ENCODE peak calls at places on chromosomes 7 and 10, in five cellular contexts. One of them, this sample, is unnamed.

GRCh38 chr10:98892523-98892922 is 343.1 kb downstream of the HPSE2 start:
- DNase-seq in fibroblast of pulmonary artery: no peak
- DNase-seq in thoracic aorta: no peak
- DNase-seq in AG10803: no peak
- DNase-seq in AG09309: no peak
- DNase-seq in this sample: no peak

GRCh38 chr7:45919947-45920542 is 1.0 kb downstream of the IGFBP3 start:
- DNase-seq in AG10803: no peak
- DNase-seq in thoracic aorta: no peak
- DNase-seq in AG09309: no peak
- DNase-seq in fibroblast of pulmonary artery: no peak
- DNase-seq in this sample: no peak

GRCh38 chr7:28005848-28006233 is 174.8 kb downstream of the JAZF1 start:
- DNase-seq in AG09309: no peak
- DNase-seq in AG10803: no peak
- DNase-seq in thoracic aorta: no peak
- DNase-seq in fibroblast of pulmonary artery: no peak
- DNase-seq in this sample: no peak

GRCh38 chr10:48478980-48479811 is 125.7 kb downstream of the ARHGAP22 start:
- DNase-seq in fibroblast of pulmonary artery: no peak
- DNase-seq in AG10803: no peak
- DNase-seq in thoracic aorta: no peak
- DNase-seq in AG09309: no peak
- DNase-seq in this sample: no peak

GRCh38 chr7:80379034-80379433 is 132.8 kb downstream of the GNAT3 start:
- DNase-seq in fibroblast of pulmonary artery: peak
- DNase-seq in AG10803: peak
- DNase-seq in thoracic aorta: no peak
- DNase-seq in AG09309: peak
- DNase-seq in this sample: no peak

GRCh38 chr7:77827999-77828398 is 29.4 kb downstream of the PHTF2 start:
- DNase-seq in AG10803: no peak
- DNase-seq in fibroblast of pulmonary artery: no peak
- DNase-seq in thoracic aorta: no peak
- DNase-seq in AG09309: no peak
- DNase-seq in this sample: no peak

GRCh38 chr7:2247141-2247985 is 5.3 kb downstream of the NUDT1 start:
- DNase-seq in fibroblast of pulmonary artery: no peak
- DNase-seq in AG10803: no peak
- DNase-seq in thoracic aorta: no peak
- DNase-seq in AG09309: no peak
- DNase-seq in this sample: no peak

GRCh38 chr10:23994459-23995046 is 214.4 kb upstream of the KIAA1217 start:
- DNase-seq in AG10803: peak
- DNase-seq in AG09309: peak
- DNase-seq in fibroblast of pulmonary artery: peak
- DNase-seq in thoracic aorta: peak
- DNase-seq in this sample: peak

GRCh38 chr7:133331861-133332260 is 79.0 kb downstream of the EXOC4 start:
- DNase-seq in AG10803: peak
- DNase-seq in fibroblast of pulmonary artery: peak
- DNase-seq in AG09309: no peak
- DNase-seq in thoracic aorta: no peak
- DNase-seq in this sample: no peak

GRCh38 chr7:72152171-72153131 is 259.7 kb downstream of the CALN1 start:
- DNase-seq in fibroblast of pulmonary artery: no peak
- DNase-seq in AG09309: no peak
- DNase-seq in thoracic aorta: no peak
- DNase-seq in AG10803: no peak
- DNase-seq in this sample: no peak

GRCh38 chr10:92241158-92241500 is 49.7 kb downstream of the CPEB3 start:
- DNase-seq in fibroblast of pulmonary artery: no peak
- DNase-seq in AG09309: no peak
- DNase-seq in thoracic aorta: no peak
- DNase-seq in AG10803: peak
- DNase-seq in this sample: no peak

GRCh38 chr7:158133515-158134271 is 453.9 kb downstream of the PTPRN2 start:
- DNase-seq in thoracic aorta: no peak
- DNase-seq in fibroblast of pulmonary artery: no peak
- DNase-seq in AG10803: no peak
- DNase-seq in AG09309: no peak
- DNase-seq in this sample: no peak

GRCh38 chr7:29480456-29480855 is 83.2 kb upstream of the PRR15 start:
- DNase-seq in thoracic aorta: no peak
- DNase-seq in AG10803: no peak
- DNase-seq in fibroblast of pulmonary artery: no peak
- DNase-seq in AG09309: no peak
- DNase-seq in this sample: no peak

GRCh38 chr10:12984165-12984747 is 17.3 kb downstream of the CCDC3 start:
- DNase-seq in AG09309: no peak
- DNase-seq in fibroblast of pulmonary artery: peak
- DNase-seq in AG10803: no peak
- DNase-seq in thoracic aorta: no peak
- DNase-seq in this sample: no peak

GRCh38 chr7:8261711-8262695 is at the start of gene ICA1:
- DNase-seq in AG10803: peak
- DNase-seq in AG09309: no peak
- DNase-seq in thoracic aorta: no peak
- DNase-seq in fibroblast of pulmonary artery: peak
- DNase-seq in this sample: no peak

GRCh38 chr7:110922906-110923305 is 168.0 kb upstream of the LRRN3 start:
- DNase-seq in thoracic aorta: no peak
- DNase-seq in fibroblast of pulmonary artery: peak
- DNase-seq in AG09309: no peak
- DNase-seq in AG10803: peak
- DNase-seq in this sample: peak

GRCh38 chr7:77747718-77748117 is 50.5 kb downstream of the TMEM60 start:
- DNase-seq in fibroblast of pulmonary artery: no peak
- DNase-seq in thoracic aorta: no peak
- DNase-seq in AG10803: no peak
- DNase-seq in AG09309: no peak
- DNase-seq in this sample: no peak

GRCh38 chr7:151135866-151136514 is 31.5 kb downstream of the GBX1 start:
- DNase-seq in AG09309: no peak
- DNase-seq in thoracic aorta: no peak
- DNase-seq in AG10803: no peak
- DNase-seq in fibroblast of pulmonary artery: no peak
- DNase-seq in this sample: no peak

GRCh38 chr10:58756126-58756525 is 243.5 kb downstream of the BICC1 start:
- DNase-seq in AG09309: no peak
- DNase-seq in fibroblast of pulmonary artery: peak
- DNase-seq in AG10803: peak
- DNase-seq in thoracic aorta: no peak
- DNase-seq in this sample: no peak

GRCh38 chr7:108450160-108450559 is 6.1 kb downstream of the NRCAM start:
- DNase-seq in thoracic aorta: no peak
- DNase-seq in AG09309: no peak
- DNase-seq in fibroblast of pulmonary artery: no peak
- DNase-seq in AG10803: no peak
- DNase-seq in this sample: no peak

GRCh38 chr7:108453320-108453719 is 2.9 kb downstream of the NRCAM start:
- DNase-seq in AG09309: no peak
- DNase-seq in thoracic aorta: no peak
- DNase-seq in AG10803: no peak
- DNase-seq in fibroblast of pulmonary artery: no peak
- DNase-seq in this sample: no peak

GRCh38 chr7:108449577-108449920 is 6.7 kb downstream of the NRCAM start:
- DNase-seq in thoracic aorta: no peak
- DNase-seq in AG09309: no peak
- DNase-seq in fibroblast of pulmonary artery: no peak
- DNase-seq in AG10803: no peak
- DNase-seq in this sample: no peak

GRCh38 chr7:108452707-108453106 is 3.5 kb downstream of the NRCAM start:
- DNase-seq in fibroblast of pulmonary artery: peak
- DNase-seq in AG09309: no peak
- DNase-seq in AG10803: peak
- DNase-seq in thoracic aorta: no peak
- DNase-seq in this sample: no peak

DNA sequence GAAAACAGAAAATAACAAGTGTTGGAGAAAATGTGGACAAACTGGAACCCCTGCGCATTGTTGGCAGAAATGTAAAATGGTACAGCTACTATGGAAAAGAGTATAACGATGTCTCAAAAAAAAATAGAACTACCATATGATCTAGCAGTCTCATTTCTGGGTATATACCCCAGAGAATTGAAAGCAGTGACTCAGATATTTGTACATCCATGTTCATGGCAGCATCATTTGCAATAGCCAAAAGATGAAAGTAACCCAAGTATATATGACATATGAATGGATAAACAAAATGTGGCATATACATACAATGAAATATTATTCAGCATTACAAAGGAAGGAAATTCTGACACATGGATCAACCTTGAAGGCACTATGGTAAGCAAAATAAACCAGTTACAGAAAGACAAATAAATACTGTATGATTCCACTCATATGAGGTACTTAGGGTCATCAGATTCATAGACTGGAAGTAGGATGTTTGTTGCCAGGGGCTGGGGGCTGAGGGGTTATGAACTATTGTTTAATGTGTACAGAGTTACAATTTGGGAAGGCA is 4.9 kb downstream of the NRCAM start:
- DNase-seq in AG09309: no peak
- DNase-seq in thoracic aorta: no peak
- DNase-seq in AG10803: no peak
- DNase-seq in fibroblast of pulmonary artery: no peak
- DNase-seq in this sample: no peak
- TF ChIP-seq CTCF in AG09309: no peak
- TF ChIP-seq CTCF in thoracic aorta: no peak
- TF ChIP-seq CTCF in AG10803: no peak
- TF ChIP-seq CTCF in fibroblast of pulmonary artery: no peak
- TF ChIP-seq CTCF in this sample: no peak

GRCh38 chr7:94410471-94411466 is 16.1 kb downstream of the COL1A2 start:
- DNase-seq in fibroblast of pulmonary artery: no peak
- DNase-seq in AG10803: peak
- DNase-seq in thoracic aorta: no peak
- DNase-seq in AG09309: no peak
- DNase-seq in this sample: no peak

GRCh38 chr7:94414481-94414880 is 19.8 kb downstream of the COL1A2 start:
- DNase-seq in AG09309: no peak
- DNase-seq in AG10803: peak
- DNase-seq in thoracic aorta: no peak
- DNase-seq in fibroblast of pulmonary artery: no peak
- DNase-seq in this sample: no peak

GRCh38 chr7:94412762-94413322 is 18.1 kb downstream of the COL1A2 start:
- DNase-seq in thoracic aorta: no peak
- DNase-seq in fibroblast of pulmonary artery: no peak
- DNase-seq in AG09309: no peak
- DNase-seq in AG10803: peak
- DNase-seq in this sample: no peak

GRCh38 chr7:94405506-94405905 is 10.8 kb downstream of the COL1A2 start:
- DNase-seq in AG10803: peak
- DNase-seq in fibroblast of pulmonary artery: no peak
- DNase-seq in thoracic aorta: no peak
- DNase-seq in AG09309: no peak
- DNase-seq in this sample: no peak

DNA sequence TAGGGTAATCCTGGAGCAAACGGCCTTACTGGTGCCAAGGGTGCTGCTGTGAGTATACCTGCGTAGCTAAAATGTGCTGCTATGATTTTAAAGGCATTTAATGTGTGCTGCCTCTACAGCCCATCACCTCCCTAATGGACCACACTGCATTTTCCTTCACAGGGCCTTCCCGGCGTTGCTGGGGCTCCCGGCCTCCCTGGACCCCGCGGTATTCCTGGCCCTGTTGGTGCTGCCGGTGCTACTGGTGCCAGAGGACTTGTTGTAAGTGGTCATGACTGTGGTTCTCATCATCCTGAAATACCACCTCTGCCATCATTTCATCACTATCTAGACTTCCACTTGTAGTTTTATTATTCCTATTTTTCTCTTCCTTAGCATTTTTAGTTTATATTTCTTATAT is 14.9 kb downstream of the COL1A2 start:
- DNase-seq in AG09309: no peak
- DNase-seq in AG10803: peak
- DNase-seq in thoracic aorta: no peak
- DNase-seq in fibroblast of pulmonary artery: no peak
- DNase-seq in this sample: no peak
- H3K4me3 ChIP-seq in AG09309: no peak
- H3K4me3 ChIP-seq in AG10803: peak
- H3K4me3 ChIP-seq in thoracic aorta: no peak
- H3K4me3 ChIP-seq in fibroblast of pulmonary artery: no peak
- H3K4me3 ChIP-seq in this sample: no peak

GRCh38 chr10:69961168-69961863 is 91.3 kb upstream of the MACROH2A2 start:
- DNase-seq in AG09309: no peak
- DNase-seq in fibroblast of pulmonary artery: no peak
- DNase-seq in thoracic aorta: no peak
- DNase-seq in AG10803: no peak
- DNase-seq in this sample: no peak
- TF ChIP-seq CTCF in AG09309: peak
- TF ChIP-seq CTCF in fibroblast of pulmonary artery: peak
- TF ChIP-seq CTCF in thoracic aorta: no peak
- TF ChIP-seq CTCF in AG10803: peak
- TF ChIP-seq CTCF in this sample: peak

GRCh38 chr10:43322769-43323168 is 48.7 kb upstream of the FXYD4 start:
- DNase-seq in AG10803: no peak
- DNase-seq in fibroblast of pulmonary artery: peak
- DNase-seq in thoracic aorta: peak
- DNase-seq in AG09309: no peak
- DNase-seq in this sample: no peak
- H3K4me3 ChIP-seq in AG10803: no peak
- H3K4me3 ChIP-seq in fibroblast of pulmonary artery: peak
- H3K4me3 ChIP-seq in thoracic aorta: peak
- H3K4me3 ChIP-seq in AG09309: no peak
- H3K4me3 ChIP-seq in this sample: no peak

DNA sequence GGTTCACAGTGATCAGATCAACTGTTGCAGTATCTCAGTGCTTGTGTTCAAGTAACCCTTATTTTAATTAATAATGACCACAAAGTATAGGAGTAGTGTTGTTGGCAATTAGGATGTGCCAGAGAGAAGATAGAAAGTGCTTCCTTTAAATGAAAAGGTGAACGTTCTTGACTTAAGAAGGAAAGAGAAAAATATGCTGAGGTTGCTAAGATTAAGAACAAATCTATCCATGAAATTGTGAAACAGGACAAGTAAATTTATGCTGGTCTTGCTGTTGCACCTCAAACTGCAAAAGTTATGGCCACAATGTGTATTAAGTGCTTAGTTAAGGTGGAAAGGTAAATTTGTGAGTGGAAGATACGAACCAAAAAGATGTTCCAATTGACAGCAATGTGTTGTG is 139.5 kb downstream of the SDK1 start:
- DNase-seq in AG09309: no peak
- DNase-seq in thoracic aorta: no peak
- DNase-seq in fibroblast of pulmonary artery: no peak
- DNase-seq in AG10803: no peak
- DNase-seq in this sample: no peak
- TF ChIP-seq CTCF in AG09309: no peak
- TF ChIP-seq CTCF in thoracic aorta: no peak
- TF ChIP-seq CTCF in fibroblast of pulmonary artery: no peak
- TF ChIP-seq CTCF in AG10803: no peak
- TF ChIP-seq CTCF in this sample: no peak

GRCh38 chr7:143382791-143383641 is 1.9 kb downstream of the ZYX start:
- DNase-seq in AG10803: no peak
- DNase-seq in thoracic aorta: no peak
- DNase-seq in AG09309: no peak
- DNase-seq in fibroblast of pulmonary artery: no peak
- DNase-seq in this sample: no peak
- H3K4me3 ChIP-seq in AG10803: peak
- H3K4me3 ChIP-seq in thoracic aorta: peak
- H3K4me3 ChIP-seq in AG09309: peak
- H3K4me3 ChIP-seq in fibroblast of pulmonary artery: peak
- H3K4me3 ChIP-seq in this sample: peak

GRCh38 chr7:102044984-102045673 is 227.7 kb downstream of the CUX1 start:
- DNase-seq in AG09309: peak
- DNase-seq in thoracic aorta: no peak
- DNase-seq in AG10803: peak
- DNase-seq in fibroblast of pulmonary artery: peak
- DNase-seq in this sample: peak
- TF ChIP-seq CTCF in AG09309: no peak
- TF ChIP-seq CTCF in thoracic aorta: no peak
- TF ChIP-seq CTCF in AG10803: no peak
- TF ChIP-seq CTCF in fibroblast of pulmonary artery: no peak
- TF ChIP-seq CTCF in this sample: no peak

This sample was measured in AG04449.